ENCODE peak calls at places on chromosomes 16 and 17, in five cellular contexts. G is neural progenitor cell, Q is RCC 7860, S is hippocampal formation, H is skeletal muscle cell. C is an unnamed sample.

GRCh38 chr17:1905190-1905919 is 75.5 kb downstream of the RPA1 start:
- DNase-seq in G (peak), H (no peak), Q (no peak), S (no peak), C (no peak)

GRCh38 chr16:78122774-78123315 is 23.4 kb downstream of the WWOX start:
- DNase-seq in H (no peak), G (peak), Q (peak), S (peak), C (peak)

GRCh38 chr16:23670137-23670776 is 8.4 kb upstream of the PLK1 start:
- DNase-seq in H (peak), S (no peak), Q (peak), G (no peak), C (peak)

GRCh38 chr16:12062343-12063003 is 85.9 kb downstream of the SNX29 start:
- DNase-seq in S (no peak), Q (peak), G (no peak), H (peak), C (no peak)

GRCh38 chr17:37097162-37097561 is 148.4 kb downstream of the AATF start:
- DNase-seq in S (no peak), Q (no peak), H (no peak), G (no peak), C (no peak)

GRCh38 chr16:22614271-22614947 is 103.7 kb downstream of the NPIPB5 start:
- DNase-seq in G (no peak), Q (no peak), H (peak), S (no peak), C (no peak)

GRCh38 chr17:57892146-57892819 is 42.4 kb upstream of the MRPS23 start:
- DNase-seq in S (peak), H (peak), Q (peak), G (peak), C (peak)

GRCh38 chr16:51426276-51426675 is 275.2 kb upstream of the SALL1 start:
- DNase-seq in S (no peak), H (no peak), G (no peak), Q (no peak), C (no peak)

GRCh38 chr17:11094377-11094776 is 146.6 kb upstream of the SHISA6 start:
- DNase-seq in G (no peak), H (no peak), Q (no peak), S (peak), C (no peak)

GRCh38 chr16:84514295-84514873 is 9.9 kb upstream of the MEAK7 start:
- DNase-seq in H (no peak), S (no peak), Q (no peak), G (no peak), C (no peak)

GRCh38 chr17:7018331-7018964 is 4.4 kb upstream of the BCL6B start:
- DNase-seq in G (no peak), H (no peak), S (no peak), Q (no peak), C (no peak)

GRCh38 chr17:45273551-45273957 is 11.7 kb upstream of the SPATA32 start:
- DNase-seq in S (no peak), G (no peak), H (no peak), Q (no peak), C (no peak)

GRCh38 chr16:62190426-62190825 is 154.2 kb upstream of the CDH8 start:
- DNase-seq in Q (no peak), H (no peak), G (peak), S (peak), C (peak)

GRCh38 chr17:76246080-76247066 is 6.1 kb upstream of the RNF157 start:
- DNase-seq in G (no peak), H (peak), S (no peak), Q (no peak), C (no peak)

GRCh38 chr17:44106801-44107200 is 16.6 kb downstream of the HDAC5 start:
- DNase-seq in Q (no peak), S (no peak), H (no peak), G (no peak), C (no peak)

GRCh38 chr17:27345141-27345904 is 51.4 kb downstream of the WSB1 start:
- DNase-seq in G (peak), H (no peak), S (peak), Q (no peak), C (no peak)

GRCh38 chr17:21296097-21297025 is 11.8 kb downstream of the MAP2K3 start:
- DNase-seq in S (no peak), H (no peak), G (no peak), Q (peak), C (no peak)

GRCh38 chr16:85348065-85348840 is 236.0 kb upstream of the CIBAR2 start:
- DNase-seq in G (no peak), S (no peak), H (no peak), Q (no peak), C (no peak)

GRCh38 chr17:41065829-41066624 is at the start of gene KRTAP2-4:
- DNase-seq in S (no peak), Q (peak), H (peak), G (no peak), C (no peak)

GRCh38 chr17:59490259-59490658 is 75.2 kb upstream of the DHX40 start:
- DNase-seq in Q (no peak), S (no peak), G (no peak), H (no peak), C (no peak)

GRCh38 chr16:5374184-5374583 is 276.6 kb upstream of the EEF2KMT start:
- DNase-seq in H (no peak), G (no peak), S (no peak), Q (no peak), C (no peak)

GRCh38 chr17:58759522-58759921 is 3.9 kb downstream of the PPM1E start:
- DNase-seq in H (no peak), S (no peak), Q (no peak), G (no peak), C (no peak)

GRCh38 chr17:71287246-71287828 is 833.5 kb upstream of the SOX9 start:
- DNase-seq in S (no peak), Q (no peak), H (no peak), G (no peak), C (peak)

GRCh38 chr16:88276591-88276990 is 106.2 kb upstream of the ZNF469 start:
- DNase-seq in S (no peak), H (no peak), Q (no peak), G (no peak), C (no peak)

GRCh38 chr16:54077412-54077821 is 209.2 kb downstream of the IRX3 start:
- DNase-seq in S (no peak), H (peak), Q (peak), G (no peak), C (no peak)